ENCODE peak calls at places on chromosomes 1 and 21, in five cellular contexts. V is keratinocyte, B is neuronal stem cell, Y is colonic mucosa, X is H9. G is an unnamed sample. For H3K9me3, the result is how much of the 10 kb centered on the place peaks cover.

GRCh38 chr1:183877321-183877720 is 72.4 kb downstream of the RGL1 start:
- DNase-seq in V (no peak), B (no peak), Y (no peak), X (no peak), G (no peak)

GRCh38 chr1:116763787-116764465 is 9.7 kb downstream of the CD2 start:
- DNase-seq in V (no peak), B (no peak), Y (peak), X (peak), G (no peak)

GRCh38 chr1:6544831-6545230 is 9.5 kb downstream of the NOL9 start:
- DNase-seq in V (no peak), B (no peak), Y (no peak), X (no peak), G (no peak)

GRCh38 chr1:182955596-182956588 is 2.9 kb upstream of the SHCBP1L start:
- DNase-seq in V (no peak), B (no peak), Y (no peak), X (no peak), G (no peak)

GRCh38 chr1:119791377-119791776 is 19.9 kb downstream of the REG4 start:
- DNase-seq in V (no peak), B (no peak), Y (no peak), X (no peak), G (no peak)

GRCh38 chr1:7250176-7250575 is 464.9 kb downstream of the CAMTA1 start:
- DNase-seq in V (no peak), B (no peak), Y (peak), X (no peak), G (no peak)

GRCh38 chr1:110674337-110675059 is at the start of gene KCNA3:
- DNase-seq in V (no peak), B (peak), Y (peak), X (peak), G (peak)

GRCh38 chr1:23592209-23592905 is 33.1 kb upstream of the ID3 start:
- DNase-seq in V (peak), B (no peak), Y (no peak), X (no peak), G (no peak)

GRCh38 chr1:62131093-62131725 is 63.4 kb upstream of the L1TD1 start:
- DNase-seq in V (no peak), B (peak), Y (peak), X (peak), G (peak)

GRCh38 chr1:153190373-153190772 is 12.9 kb upstream of the LELP1 start:
- DNase-seq in V (no peak), B (no peak), Y (no peak), X (no peak), G (no peak)

GRCh38 chr1:61853545-61853944 is 111.3 kb downstream of the PATJ start:
- DNase-seq in V (no peak), B (no peak), Y (no peak), X (no peak), G (no peak)

GRCh38 chr1:187513190-187513589 is 684.4 kb downstream of the PLA2G4A start:
- DNase-seq in V (no peak), B (no peak), Y (no peak), X (no peak), G (no peak)

GRCh38 chr1:117033149-117033548 is 27.0 kb upstream of the TTF2 start:
- DNase-seq in V (no peak), B (no peak), Y (no peak), X (no peak), G (no peak)

GRCh38 chr1:209607102-209607794 is 23.7 kb downstream of the CAMK1G start:
- DNase-seq in V (peak), B (no peak), Y (no peak), X (no peak), G (no peak)

GRCh38 chr1:183604048-183604808 is 14.0 kb upstream of the NCF2 start:
- DNase-seq in V (no peak), B (no peak), Y (no peak), X (no peak), G (no peak)

DNA sequence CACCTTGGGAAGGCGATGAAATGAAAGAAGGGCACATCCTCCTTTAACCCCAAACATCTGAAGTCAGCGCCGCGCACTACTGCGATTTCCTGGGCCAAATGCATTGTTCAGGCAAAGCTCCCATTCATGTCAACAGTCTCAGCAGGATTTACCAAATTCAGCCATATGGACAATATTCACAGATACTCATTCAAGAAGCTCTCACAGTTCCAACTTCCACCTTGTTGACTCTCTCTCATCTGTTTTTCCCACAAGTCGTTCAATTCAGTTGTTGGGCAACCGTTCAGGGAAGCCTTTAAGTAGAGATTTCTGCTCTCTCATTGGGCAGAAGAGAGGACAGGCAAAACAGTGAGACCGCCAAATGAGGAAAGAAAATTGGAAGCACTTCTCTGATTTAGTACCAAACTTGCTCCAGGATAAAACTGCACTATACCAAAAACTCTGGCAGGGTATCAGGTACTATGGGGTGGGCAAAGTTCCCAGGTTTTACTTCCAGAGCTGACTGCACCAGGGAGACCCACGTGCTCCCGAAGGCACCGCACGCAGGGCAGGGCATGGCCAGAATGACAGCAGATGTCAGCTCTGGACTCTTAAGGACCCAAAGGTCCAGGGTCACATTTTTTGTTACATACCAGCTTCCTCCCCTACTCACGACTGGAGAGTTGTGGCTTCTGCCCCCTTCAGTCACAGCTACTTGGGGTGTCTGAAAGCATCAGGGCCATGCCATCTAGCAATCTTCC is 668.8 kb downstream of the KIF26B start:
- DNase-seq in V (no peak), B (no peak), Y (no peak), X (no peak), G (no peak)
- H3K9ac ChIP-seq in V (no peak), B (no peak), Y (no peak), X (no peak), G (no peak)

DNA sequence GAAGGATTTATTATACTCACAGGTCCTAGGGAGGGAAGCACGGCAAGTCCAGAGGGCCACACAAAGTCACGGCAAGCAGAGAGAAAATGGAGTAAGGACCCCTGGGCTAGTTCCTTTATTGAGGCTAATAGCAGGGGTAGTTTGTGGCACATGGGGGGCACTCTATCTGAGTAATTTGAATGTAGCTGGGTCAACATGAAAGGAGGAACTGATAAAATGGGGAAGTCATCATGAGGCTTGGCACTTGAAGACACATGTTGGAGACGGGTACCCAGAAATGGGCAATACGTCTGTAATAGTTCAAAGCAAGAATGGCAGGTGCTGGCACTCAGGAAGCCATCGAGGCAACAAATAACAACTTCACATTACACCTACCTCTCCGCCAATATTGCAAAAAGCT is 1136.4 kb downstream of the MRPL39 start:
- DNase-seq in V (no peak), B (no peak), Y (no peak), X (no peak), G (no peak)
- H3K9me3 ChIP-seq in V (under half), B (under half), Y (under half), X (under half), G (under half)

GRCh38 chr1:59522925-59523505 is 226.1 kb downstream of the FGGY start:
- DNase-seq in V (no peak), B (no peak), Y (peak), X (no peak), G (no peak)

GRCh38 chr1:59523745-59524450 is 227.0 kb downstream of the FGGY start:
- DNase-seq in V (no peak), B (no peak), Y (no peak), X (no peak), G (no peak)

GRCh38 chr1:59520194-59520593 is 223.3 kb downstream of the FGGY start:
- DNase-seq in V (no peak), B (no peak), Y (no peak), X (no peak), G (no peak)

GRCh38 chr1:59520759-59521442 is 224.0 kb downstream of the FGGY start:
- DNase-seq in V (no peak), B (no peak), Y (no peak), X (no peak), G (no peak)

DNA sequence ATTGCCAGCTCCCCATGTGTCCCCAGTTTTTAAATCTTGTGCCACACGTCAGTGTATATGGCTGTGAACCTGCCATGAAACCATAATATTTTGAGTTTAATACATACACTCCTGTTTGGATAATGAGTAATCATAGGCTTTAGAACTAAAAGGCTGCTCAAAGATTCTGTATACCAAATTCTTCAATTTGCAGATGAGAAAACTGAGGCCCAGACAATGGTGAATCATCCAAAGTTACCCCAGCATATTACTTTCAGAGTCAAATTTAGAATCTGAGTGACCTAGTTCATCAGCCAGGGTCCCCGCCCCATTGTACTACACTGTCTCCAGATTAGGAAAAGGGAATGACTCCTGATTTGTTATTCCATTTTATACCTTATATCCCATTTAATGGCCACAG is 224.6 kb downstream of the FGGY start:
- DNase-seq in V (no peak), B (no peak), Y (no peak), X (no peak), G (no peak)
- H3K9ac ChIP-seq in V (no peak), B (no peak), Y (no peak), X (no peak), G (no peak)

GRCh38 chr1:247222840-247223239 is 33.0 kb upstream of the VN1R5 start:
- DNase-seq in V (no peak), B (no peak), Y (no peak), X (no peak), G (no peak)

GRCh38 chr1:247224822-247225221 is 31.1 kb upstream of the VN1R5 start:
- DNase-seq in V (no peak), B (no peak), Y (no peak), X (no peak), G (no peak)

DNA sequence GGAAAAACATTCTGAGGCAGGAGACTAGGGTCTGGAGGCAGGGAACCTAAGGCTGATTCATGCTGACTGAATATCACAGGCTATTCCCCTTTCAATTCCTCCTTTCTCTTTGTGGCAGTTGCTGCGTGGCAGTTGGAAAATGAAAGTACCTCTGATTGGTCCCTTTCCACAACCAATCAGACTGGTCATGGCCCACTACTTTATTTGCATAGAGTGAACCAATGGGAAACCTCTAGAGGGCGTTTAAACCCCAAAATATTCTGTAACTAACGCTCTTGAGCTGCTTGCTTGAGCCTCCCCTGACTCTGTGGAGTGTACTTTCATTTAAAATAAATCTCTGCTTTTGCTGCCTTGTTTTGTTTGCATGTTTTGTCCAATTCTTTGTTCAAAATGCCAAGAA is 27.7 kb upstream of the VN1R5 start:
- DNase-seq in V (no peak), B (no peak), Y (no peak), X (no peak), G (no peak)
- H3K9me3 ChIP-seq in V (under half), B (under half), Y (under half), X (under half), G (under half)

DNA sequence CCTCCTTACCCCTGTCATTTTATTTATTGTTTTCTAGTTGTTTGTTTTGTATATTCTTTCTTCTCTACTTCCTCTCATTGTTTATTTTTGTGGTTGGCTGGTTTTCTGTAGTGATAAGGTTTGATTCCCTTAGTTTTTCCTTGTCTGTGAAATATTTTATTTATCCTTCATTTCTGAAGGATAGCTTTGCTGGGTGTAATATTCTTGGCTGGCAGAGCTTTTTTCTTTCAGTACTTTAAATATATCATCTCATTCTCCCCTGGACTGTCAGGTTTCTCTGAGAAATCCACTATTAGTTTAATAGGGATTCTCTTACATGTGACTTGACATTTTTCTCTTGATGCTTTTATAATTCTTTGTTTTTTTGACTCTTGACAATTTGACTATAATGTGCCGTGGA is 18.8 kb upstream of the TIPRL start:
- DNase-seq in V (no peak), B (no peak), Y (no peak), X (no peak), G (no peak)
- H3K9ac ChIP-seq in V (no peak), B (no peak), Y (no peak), X (no peak), G (no peak)

DNA sequence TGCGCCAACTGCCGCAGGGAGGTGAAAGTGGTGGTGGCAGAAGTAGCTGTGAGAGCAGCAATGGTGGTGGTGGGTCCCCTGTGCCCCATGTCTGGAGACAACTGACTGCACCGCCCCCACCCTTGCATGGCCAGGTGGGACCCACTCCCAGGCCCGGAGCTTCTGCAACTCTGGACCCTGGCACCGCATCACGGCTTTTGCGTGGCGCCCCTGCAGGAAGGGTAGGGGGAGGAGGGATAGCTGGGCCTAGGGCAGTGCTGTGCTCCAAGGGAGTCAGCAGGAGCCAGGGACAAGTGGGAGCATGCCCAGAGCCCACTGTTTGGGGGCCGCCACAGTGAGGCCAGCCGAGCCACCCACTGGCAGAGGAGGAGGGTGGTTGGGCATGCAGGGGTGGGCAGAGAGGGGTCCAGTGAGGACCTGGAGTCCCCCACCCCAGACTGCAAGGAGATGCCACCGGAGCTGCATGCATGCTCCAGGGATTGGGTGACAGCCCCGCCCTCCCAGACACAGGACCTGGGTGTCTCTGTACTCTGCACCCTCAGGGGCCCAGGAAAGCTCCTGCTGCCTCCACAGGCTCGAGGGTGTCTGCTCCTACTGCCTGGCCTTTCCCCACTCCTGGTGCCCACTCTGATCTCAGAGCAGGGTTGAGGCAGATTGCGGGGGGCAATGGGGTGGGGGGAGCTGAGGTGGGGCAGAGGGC is 9.8 kb upstream of the CTTNBP2NL start:
- DNase-seq in V (no peak), B (no peak), Y (no peak), X (no peak), G (no peak)
- H3K9me3 ChIP-seq in V (under half), B (under half), Y (under half), X (under half), G (under half)

GRCh38 chr1:26959722-26960624 is at the start of gene KDF1:
- DNase-seq in V (peak), B (no peak), Y (peak), X (peak), G (peak)
- H3K9ac ChIP-seq in V (peak), B (peak), Y (peak), X (peak), G (peak)

GRCh38 chr1:48187969-48188563 is 34.5 kb upstream of the SLC5A9 start:
- DNase-seq in V (no peak), B (no peak), Y (no peak), X (no peak), G (no peak)
- H3K9me3 ChIP-seq in V (under half), B (under half), Y (under half), X (under half), G (half or more)

G was measured in NT2/D1.